ENCODE peak calls at places on chromosomes 6 and 20, in eight cellular contexts. One of them, this sample, is unnamed.
A peak's percentile ranks its signal among the peaks of the same experiment; 100 is the strongest.

GRCh38 chr6:46035242-46035641 is 19.6 kb upstream of the CLIC5 start:
- DNase-seq in activated CD8-positive, alpha-beta memory T cell treated with anti-CD3 and anti-CD28 coated beads, Interleukin-2, amount 50 U/mL, for 4 hours: no peak
- DNase-seq in iPS-NIHi11: no peak
- DNase-seq in pons: no peak
- DNase-seq in adipocyte: no peak
- DNase-seq in heart right ventricle: no peak
- DNase-seq in ovary: no peak
- DNase-seq in tibial artery: no peak
- DNase-seq in this sample: no peak

GRCh38 chr6:106442351-106442750 is 81.8 kb downstream of the CRYBG1 start:
- DNase-seq in activated CD8-positive, alpha-beta memory T cell treated with anti-CD3 and anti-CD28 coated beads, Interleukin-2, amount 50 U/mL, for 4 hours: no peak
- DNase-seq in iPS-NIHi11: no peak
- DNase-seq in pons: no peak
- DNase-seq in adipocyte: no peak
- DNase-seq in heart right ventricle: no peak
- DNase-seq in ovary: no peak
- DNase-seq in tibial artery: no peak
- DNase-seq in this sample: no peak

GRCh38 chr6:110564703-110565421 is 88.4 kb upstream of the SLC22A16 start:
- DNase-seq in activated CD8-positive, alpha-beta memory T cell treated with anti-CD3 and anti-CD28 coated beads, Interleukin-2, amount 50 U/mL, for 4 hours: no peak
- DNase-seq in iPS-NIHi11: no peak
- DNase-seq in pons: no peak
- DNase-seq in adipocyte: no peak
- DNase-seq in heart right ventricle: no peak
- DNase-seq in ovary: no peak
- DNase-seq in tibial artery: no peak
- DNase-seq in this sample: no peak

GRCh38 chr6:36701401-36701991 is 3.9 kb downstream of the RAB44 start:
- DNase-seq in activated CD8-positive, alpha-beta memory T cell treated with anti-CD3 and anti-CD28 coated beads, Interleukin-2, amount 50 U/mL, for 4 hours: no peak
- DNase-seq in iPS-NIHi11: peak; percentile 64
- DNase-seq in pons: no peak
- DNase-seq in adipocyte: no peak
- DNase-seq in heart right ventricle: no peak
- DNase-seq in ovary: no peak
- DNase-seq in tibial artery: no peak
- DNase-seq in this sample: no peak

GRCh38 chr6:14286144-14286543 is 168.6 kb downstream of the CD83 start:
- DNase-seq in activated CD8-positive, alpha-beta memory T cell treated with anti-CD3 and anti-CD28 coated beads, Interleukin-2, amount 50 U/mL, for 4 hours: no peak
- DNase-seq in iPS-NIHi11: peak; percentile 33
- DNase-seq in pons: no peak
- DNase-seq in adipocyte: peak; percentile 94
- DNase-seq in heart right ventricle: no peak
- DNase-seq in ovary: peak; percentile 26
- DNase-seq in tibial artery: peak; percentile 33
- DNase-seq in this sample: peak; percentile 43

GRCh38 chr6:147001621-147002020 is 202.6 kb upstream of the STXBP5 start:
- DNase-seq in activated CD8-positive, alpha-beta memory T cell treated with anti-CD3 and anti-CD28 coated beads, Interleukin-2, amount 50 U/mL, for 4 hours: no peak
- DNase-seq in iPS-NIHi11: no peak
- DNase-seq in pons: no peak
- DNase-seq in adipocyte: peak; percentile 56
- DNase-seq in heart right ventricle: no peak
- DNase-seq in ovary: no peak
- DNase-seq in tibial artery: no peak
- DNase-seq in this sample: no peak

GRCh38 chr20:48574383-48574782 is 253.4 kb downstream of the PREX1 start:
- DNase-seq in activated CD8-positive, alpha-beta memory T cell treated with anti-CD3 and anti-CD28 coated beads, Interleukin-2, amount 50 U/mL, for 4 hours: no peak
- DNase-seq in iPS-NIHi11: peak; percentile 67
- DNase-seq in pons: no peak
- DNase-seq in adipocyte: no peak
- DNase-seq in heart right ventricle: no peak
- DNase-seq in ovary: no peak
- DNase-seq in tibial artery: no peak
- DNase-seq in this sample: peak; percentile 68

GRCh38 chr6:37648465-37649330 is 49.0 kb downstream of the MDGA1 start:
- DNase-seq in activated CD8-positive, alpha-beta memory T cell treated with anti-CD3 and anti-CD28 coated beads, Interleukin-2, amount 50 U/mL, for 4 hours: peak; percentile 22
- DNase-seq in iPS-NIHi11: peak; percentile 94
- DNase-seq in pons: no peak
- DNase-seq in adipocyte: no peak
- DNase-seq in heart right ventricle: peak; percentile 39
- DNase-seq in ovary: peak; percentile 32
- DNase-seq in tibial artery: no peak
- DNase-seq in this sample: no peak

GRCh38 chr6:10268661-10269060 is 146.2 kb downstream of the TFAP2A start:
- DNase-seq in activated CD8-positive, alpha-beta memory T cell treated with anti-CD3 and anti-CD28 coated beads, Interleukin-2, amount 50 U/mL, for 4 hours: no peak
- DNase-seq in iPS-NIHi11: no peak
- DNase-seq in pons: no peak
- DNase-seq in adipocyte: no peak
- DNase-seq in heart right ventricle: no peak
- DNase-seq in ovary: no peak
- DNase-seq in tibial artery: no peak
- DNase-seq in this sample: no peak

GRCh38 chr6:110355031-110355430 is 3.1 kb downstream of the METTL24 start:
- DNase-seq in activated CD8-positive, alpha-beta memory T cell treated with anti-CD3 and anti-CD28 coated beads, Interleukin-2, amount 50 U/mL, for 4 hours: no peak
- DNase-seq in iPS-NIHi11: no peak
- DNase-seq in pons: no peak
- DNase-seq in adipocyte: no peak
- DNase-seq in heart right ventricle: no peak
- DNase-seq in ovary: no peak
- DNase-seq in tibial artery: no peak
- DNase-seq in this sample: no peak

GRCh38 chr20:25310921-25311728 is 63.2 kb downstream of the PYGB start:
- DNase-seq in activated CD8-positive, alpha-beta memory T cell treated with anti-CD3 and anti-CD28 coated beads, Interleukin-2, amount 50 U/mL, for 4 hours: peak; percentile 3
- DNase-seq in iPS-NIHi11: no peak
- DNase-seq in pons: no peak
- DNase-seq in adipocyte: peak; percentile 63
- DNase-seq in heart right ventricle: no peak
- DNase-seq in ovary: peak; percentile 17
- DNase-seq in tibial artery: peak; percentile 22
- DNase-seq in this sample: no peak

GRCh38 chr20:64079273-64080012 is at the start of gene RGS19:
- DNase-seq in activated CD8-positive, alpha-beta memory T cell treated with anti-CD3 and anti-CD28 coated beads, Interleukin-2, amount 50 U/mL, for 4 hours: peak; percentile 66
- DNase-seq in iPS-NIHi11: peak; percentile 90
- DNase-seq in pons: peak; percentile 55
- DNase-seq in adipocyte: peak; percentile 80
- DNase-seq in heart right ventricle: peak; percentile 83
- DNase-seq in ovary: peak; percentile 71
- DNase-seq in tibial artery: peak; percentile 73
- DNase-seq in this sample: no peak

GRCh38 chr6:45951771-45952529 is 63.7 kb downstream of the CLIC5 start:
- DNase-seq in activated CD8-positive, alpha-beta memory T cell treated with anti-CD3 and anti-CD28 coated beads, Interleukin-2, amount 50 U/mL, for 4 hours: no peak
- DNase-seq in iPS-NIHi11: no peak
- DNase-seq in pons: no peak
- DNase-seq in adipocyte: peak; percentile 45
- DNase-seq in heart right ventricle: no peak
- DNase-seq in ovary: no peak
- DNase-seq in tibial artery: no peak
- DNase-seq in this sample: no peak

GRCh38 chr20:51767867-51768758 is at the start of gene ATP9A:
- DNase-seq in activated CD8-positive, alpha-beta memory T cell treated with anti-CD3 and anti-CD28 coated beads, Interleukin-2, amount 50 U/mL, for 4 hours: no peak
- DNase-seq in iPS-NIHi11: peak; percentile 72
- DNase-seq in pons: no peak
- DNase-seq in adipocyte: peak; percentile 68
- DNase-seq in heart right ventricle: peak; percentile 45
- DNase-seq in ovary: peak; percentile 51
- DNase-seq in tibial artery: no peak
- DNase-seq in this sample: no peak

GRCh38 chr20:13331536-13331935 is 110.5 kb downstream of the ISM1 start:
- DNase-seq in activated CD8-positive, alpha-beta memory T cell treated with anti-CD3 and anti-CD28 coated beads, Interleukin-2, amount 50 U/mL, for 4 hours: no peak
- DNase-seq in iPS-NIHi11: no peak
- DNase-seq in pons: no peak
- DNase-seq in adipocyte: peak; percentile 50
- DNase-seq in heart right ventricle: no peak
- DNase-seq in ovary: no peak
- DNase-seq in tibial artery: no peak
- DNase-seq in this sample: no peak

GRCh38 chr20:51059862-51060261 is 37.0 kb upstream of the KCNG1 start:
- DNase-seq in activated CD8-positive, alpha-beta memory T cell treated with anti-CD3 and anti-CD28 coated beads, Interleukin-2, amount 50 U/mL, for 4 hours: no peak
- DNase-seq in iPS-NIHi11: no peak
- DNase-seq in pons: no peak
- DNase-seq in adipocyte: no peak
- DNase-seq in heart right ventricle: no peak
- DNase-seq in ovary: no peak
- DNase-seq in tibial artery: no peak
- DNase-seq in this sample: no peak

GRCh38 chr6:47152666-47153065 is 110.5 kb upstream of the ADGRF1 start:
- DNase-seq in activated CD8-positive, alpha-beta memory T cell treated with anti-CD3 and anti-CD28 coated beads, Interleukin-2, amount 50 U/mL, for 4 hours: no peak
- DNase-seq in iPS-NIHi11: no peak
- DNase-seq in pons: no peak
- DNase-seq in adipocyte: no peak
- DNase-seq in heart right ventricle: no peak
- DNase-seq in ovary: no peak
- DNase-seq in tibial artery: no peak
- DNase-seq in this sample: no peak